ENCODE peak calls at places on chromosomes 7 and 10, in six cellular contexts. P is iPS-NIHi11; C is NCI-H1694; J is cardiac muscle cell; Z is stimulated activated CD8-positive, alpha-beta memory T cell treated with anti-CD3 and anti-CD28 coated beads, Interleukin-2, amount 100 ng/mL, for 1 hour; E is CD14-positive monocyte. U is an unnamed sample.

GRCh38 chr7:82633592-82633991 is 190.0 kb upstream of the CACNA2D1 start:
- DNase-seq in J (no peak), C (no peak), P (no peak), E (no peak), Z (no peak), U (no peak)

GRCh38 chr7:74002474-74003017 is 25.4 kb upstream of the ELN start:
- DNase-seq in P (no peak), J (peak), E (peak), C (no peak), Z (no peak), U (no peak)

GRCh38 chr7:99975782-99976521 is at the start of gene AZGP1:
- DNase-seq in E (no peak), J (peak), P (no peak), C (no peak), Z (no peak), U (no peak)

GRCh38 chr7:143363011-143363937 is 761 bp upstream of the FAM131B start:
- DNase-seq in C (no peak), Z (no peak), J (no peak), P (no peak), E (no peak), U (peak)

GRCh38 chr10:11036424-11037011 is 18.8 kb downstream of the CELF2 start:
- DNase-seq in Z (no peak), P (peak), C (no peak), J (peak), E (no peak), U (peak)

GRCh38 chr7:78315119-78315518 is 516.5 kb downstream of the PHTF2 start:
- DNase-seq in C (no peak), E (no peak), P (no peak), J (no peak), Z (no peak), U (no peak)

GRCh38 chr7:71266912-71267311 is 135.0 kb downstream of the GALNT17 start:
- DNase-seq in Z (no peak), J (no peak), P (no peak), C (no peak), E (no peak), U (no peak)

GRCh38 chr10:88110355-88110754 is 246.9 kb downstream of the PTEN start:
- DNase-seq in E (no peak), P (no peak), C (no peak), J (no peak), Z (no peak), U (no peak)

GRCh38 chr7:29228289-29229011 is 33.9 kb downstream of the CHN2 start:
- DNase-seq in E (no peak), C (no peak), P (no peak), J (no peak), Z (no peak), U (peak)

GRCh38 chr10:1116696-1117254 is 60.6 kb downstream of the WDR37 start:
- DNase-seq in C (no peak), P (no peak), J (no peak), Z (no peak), E (no peak), U (no peak)

GRCh38 chr7:4681922-4682620 is at the start of gene FOXK1:
- DNase-seq in Z (peak), J (peak), P (peak), E (peak), C (no peak), U (peak)

GRCh38 chr7:131342864-131343263 is 15.2 kb downstream of the MKLN1 start:
- DNase-seq in J (no peak), C (no peak), Z (no peak), P (no peak), E (no peak), U (no peak)

GRCh38 chr10:124829447-124830115 is 28.0 kb downstream of the ABRAXAS2 start:
- DNase-seq in C (no peak), Z (no peak), P (no peak), E (no peak), J (no peak), U (no peak)

GRCh38 chr10:28810062-28810870 is 132.9 kb downstream of the BAMBI start:
- DNase-seq in Z (no peak), C (no peak), E (no peak), P (peak), J (peak), U (no peak)

GRCh38 chr10:131242007-131242406 is 69.5 kb downstream of the TCERG1L start:
- DNase-seq in J (no peak), E (no peak), Z (no peak), P (peak), C (peak), U (no peak)

U was measured in cerebellum.